ENCODE peak calls at places on chromosomes 3 and 15, in ten cellular contexts. H is activated CD8-positive, alpha-beta memory T cell treated with anti-CD3 and anti-CD28 coated beads, Interleukin-2, amount 50 U/mL, for 48 hours; K is hypothalamus; C is AG08396; L is GM12892; T is dorsolateral prefrontal cortex; V is activated naive CD8-positive, alpha-beta T cell treated with anti-CD3 and anti-CD28 coated beads, Interleukin-2, amount 10 ng/mL, durations not matched to agents 7 days and 5 days; R is activated CD4-positive, alpha-beta T cell treated with anti-CD3 and anti-CD28 coated beads for 48 hours; Y is fibroblast of the conjunctiva; F is activated CD4-positive, alpha-beta memory T cell treated with anti-CD3 and anti-CD28 coated beads, Interleukin-2, amount 10 ng/mL, durations not matched to agents 7 days and 5 days. N is an unnamed sample.
A peak's percentile ranks its signal among the peaks of the same experiment; 100 is the strongest.

GRCh38 chr15:41566121-41566885 is 7.3 kb downstream of the TYRO3 start:
- DNase-seq in R (no peak), H (no peak), Y (no peak), L (no peak), F (no peak), T (no peak), V (no peak), C (no peak), K (no peak), N (no peak)

GRCh38 chr3:113409676-113410075 is 31.6 kb downstream of the CFAP44 start:
- DNase-seq in L (no peak), H (no peak), K (no peak), R (no peak), C (no peak), F (no peak), T (no peak), Y (no peak), V (no peak), N (no peak)

GRCh38 chr3:143658116-143658515 is 190.2 kb downstream of the SLC9A9 start:
- DNase-seq in C (no peak), Y (no peak), F (no peak), L (no peak), T (no peak), V (no peak), H (no peak), R (no peak), K (no peak), N (no peak)

GRCh38 chr3:45409369-45409768 is 21.0 kb downstream of the LARS2 start:
- DNase-seq in T (no peak), F (no peak), C (no peak), R (no peak), Y (no peak), L (no peak), K (no peak), H (no peak), V (no peak), N (no peak)

GRCh38 chr3:195705081-195705991 is 15.4 kb upstream of the MUC20 start:
- DNase-seq in T (peak; percentile 34), F (no peak), C (no peak), V (peak; percentile 22), Y (no peak), K (no peak), R (no peak), H (no peak), L (no peak), N (no peak)

GRCh38 chr3:8854656-8855055 is 85.2 kb upstream of the OXTR start:
- DNase-seq in V (no peak), H (no peak), C (no peak), F (no peak), T (no peak), L (no peak), R (no peak), K (no peak), Y (no peak), N (no peak)

GRCh38 chr3:73604491-73604890 is 20.2 kb downstream of the PDZRN3 start:
- DNase-seq in K (no peak), H (no peak), T (no peak), R (no peak), V (no peak), F (no peak), L (no peak), C (no peak), Y (no peak), N (no peak)

GRCh38 chr3:14324224-14324944 is 78.0 kb upstream of the SLC6A6 start:
- DNase-seq in H (no peak), C (peak; percentile 38), Y (no peak), V (no peak), R (no peak), L (no peak), T (no peak), K (no peak), F (no peak), N (no peak)

GRCh38 chr3:11224010-11224409 is 48.2 kb upstream of the ATG7 start:
- DNase-seq in V (no peak), Y (no peak), C (no peak), R (no peak), T (no peak), L (no peak), H (no peak), F (no peak), K (no peak), N (no peak)